ENCODE peak calls at places on chromosomes 7 and 10, in six cellular contexts. B is T-helper 17 cell; S is esophagus muscularis mucosa; U is activated T-helper 1 cell treated with anti-CD3 and anti-CD28 coated beads, Interleukin-2, amount 50 U/mL, for 16 hours; E is DMS153; O is mesenteric fat pad. I is an unnamed sample.

GRCh38 chr7:29607889-29608288 is 44.3 kb downstream of the PRR15 start:
- DNase-seq in B (no peak), S (peak; percentile 88), U (no peak), E (no peak), O (no peak), I (no peak)

GRCh38 chr10:90321132-90321816 is 536.6 kb downstream of the HTR7 start:
- DNase-seq in B (no peak), S (no peak), U (no peak), E (no peak), O (no peak), I (no peak)

GRCh38 chr7:138935438-138936079 is 45.6 kb downstream of the KIAA1549 start:
- DNase-seq in B (no peak), S (no peak), U (no peak), E (peak; percentile 51), O (no peak), I (no peak)

GRCh38 chr7:106217089-106217542 is 67.7 kb downstream of the NAMPT start:
- DNase-seq in B (no peak), S (peak; percentile 95), U (no peak), E (peak; percentile 3), O (no peak), I (no peak)

GRCh38 chr10:116857156-116857555 is 7.9 kb downstream of the ENO4 start:
- DNase-seq in B (no peak), S (no peak), U (no peak), E (no peak), O (no peak), I (no peak)

GRCh38 chr10:86944471-86944870 is 12.9 kb downstream of the MMRN2 start:
- DNase-seq in B (no peak), S (no peak), U (no peak), E (no peak), O (no peak), I (no peak)

GRCh38 chr10:124224331-124225028 is 131.1 kb upstream of the CHST15 start:
- DNase-seq in B (no peak), S (no peak), U (no peak), E (no peak), O (peak; percentile 83), I (no peak)

GRCh38 chr7:29300649-29301048 is 106.1 kb downstream of the CHN2 start:
- DNase-seq in B (no peak), S (no peak), U (no peak), E (no peak), O (no peak), I (no peak)

GRCh38 chr10:21614000-21614399 is 80.0 kb downstream of the MLLT10 start:
- DNase-seq in B (no peak), S (no peak), U (no peak), E (no peak), O (no peak), I (no peak)

GRCh38 chr7:44138698-44139097 is 2.4 kb downstream of the MYL7 start:
- DNase-seq in B (no peak), S (no peak), U (no peak), E (no peak), O (no peak), I (no peak)

GRCh38 chr10:60964257-60965235 is 20.6 kb upstream of the RHOBTB1 start:
- DNase-seq in B (no peak), S (no peak), U (no peak), E (peak; percentile 44), O (no peak), I (no peak)

GRCh38 chr7:32047075-32047474 is 23.1 kb downstream of the PDE1C start:
- DNase-seq in B (no peak), S (no peak), U (no peak), E (no peak), O (no peak), I (no peak)

GRCh38 chr7:23863209-23863798 is 153.3 kb downstream of the STK31 start:
- DNase-seq in B (no peak), S (no peak), U (no peak), E (peak; percentile 38), O (no peak), I (no peak)

GRCh38 chr7:140062528-140063299 is at the start of gene PARP12:
- DNase-seq in B (peak; percentile 81), S (peak; percentile 95), U (peak; percentile 76), E (peak; percentile 74), O (peak; percentile 97), I (peak; percentile 45)

GRCh38 chr7:4286281-4286680 is 395.8 kb upstream of the FOXK1 start:
- DNase-seq in B (no peak), S (no peak), U (no peak), E (peak; percentile 5), O (no peak), I (no peak)

GRCh38 chr10:71124921-71125748 is 87.2 kb upstream of the UNC5B start:
- DNase-seq in B (no peak), S (peak; percentile 60), U (no peak), E (peak; percentile 28), O (peak; percentile 75), I (no peak)

GRCh38 chr7:159197066-159197975 is 52.7 kb upstream of the VIPR2 start:
- DNase-seq in B (no peak), S (peak; percentile 83), U (no peak), E (peak; percentile 65), O (no peak), I (no peak)

GRCh38 chr7:901388-902154 is 25.2 kb downstream of the GET4 start:
- DNase-seq in B (peak; percentile 32), S (peak; percentile 95), U (no peak), E (peak; percentile 78), O (no peak), I (no peak)

GRCh38 chr7:94630855-94631254 is 25.1 kb downstream of the SGCE start:
- DNase-seq in B (no peak), S (no peak), U (no peak), E (no peak), O (no peak), I (no peak)

GRCh38 chr10:27247037-27247436 is 6.4 kb upstream of the ACBD5 start:
- DNase-seq in B (no peak), S (no peak), U (no peak), E (no peak), O (no peak), I (no peak)

GRCh38 chr10:60662917-60663614 is 115.2 kb upstream of the CDK1 start:
- DNase-seq in B (no peak), S (no peak), U (no peak), E (no peak), O (no peak), I (no peak)

GRCh38 chr7:157046681-157047080 is 36.2 kb upstream of the MNX1 start:
- DNase-seq in B (no peak), S (peak; percentile 57), U (no peak), E (no peak), O (no peak), I (no peak)

GRCh38 chr7:30445770-30446169 is 32.8 kb downstream of the NOD1 start:
- DNase-seq in B (peak; percentile 44), S (no peak), U (peak; percentile 23), E (peak; percentile 23), O (peak; percentile 87), I (peak; percentile 30)

GRCh38 chr7:19964198-19964597 is 190.8 kb upstream of the TMEM196 start:
- DNase-seq in B (no peak), S (no peak), U (no peak), E (no peak), O (no peak), I (no peak)

GRCh38 chr10:124474502-124475070 is 13.0 kb downstream of the LHPP start:
- DNase-seq in B (no peak), S (no peak), U (no peak), E (no peak), O (no peak), I (no peak)

GRCh38 chr10:126235091-126235978 is 152.9 kb downstream of the ADAM12 start:
- DNase-seq in B (no peak), S (no peak), U (no peak), E (no peak), O (no peak), I (no peak)

GRCh38 chr7:148799893-148800545 is 84.1 kb downstream of the EZH2 start:
- DNase-seq in B (no peak), S (no peak), U (no peak), E (no peak), O (no peak), I (no peak)

GRCh38 chr7:39184387-39184786 is 206.7 kb downstream of the POU6F2 start:
- DNase-seq in B (no peak), S (no peak), U (no peak), E (no peak), O (no peak), I (no peak)

GRCh38 chr7:7641129-7641663 is 644 bp downstream of the UMAD1 start:
- DNase-seq in B (no peak), S (no peak), U (no peak), E (no peak), O (no peak), I (no peak)

GRCh38 chr10:91891285-91892001 is 17.8 kb downstream of the FGFBP3 start:
- DNase-seq in B (no peak), S (no peak), U (no peak), E (no peak), O (no peak), I (no peak)

GRCh38 chr7:31957090-31957720 is 113.0 kb downstream of the PDE1C start:
- DNase-seq in B (no peak), S (no peak), U (no peak), E (peak; percentile 7), O (no peak), I (no peak)

GRCh38 chr10:48684792-48685651 is at the start of gene WDFY4:
- DNase-seq in B (no peak), S (peak; percentile 79), U (no peak), E (no peak), O (no peak), I (no peak)

GRCh38 chr7:76023002-76023401 is 24.8 kb downstream of the STYXL1 start:
- DNase-seq in B (no peak), S (no peak), U (no peak), E (no peak), O (no peak), I (no peak)

GRCh38 chr10:74213571-74214162 is 62.6 kb downstream of the ADK start:
- DNase-seq in B (peak; percentile 15), S (no peak), U (no peak), E (peak; percentile 1), O (no peak), I (no peak)

GRCh38 chr10:70145166-70145665 is 1.3 kb downstream of the TYSND1 start:
- DNase-seq in B (no peak), S (no peak), U (no peak), E (no peak), O (peak; percentile 88), I (no peak)

GRCh38 chr10:114683593-114683992 is 25.5 kb upstream of the ABLIM1 start:
- DNase-seq in B (no peak), S (no peak), U (no peak), E (no peak), O (no peak), I (no peak)

GRCh38 chr7:73674468-73675124 is 7.0 kb downstream of the VPS37D start:
- DNase-seq in B (no peak), S (no peak), U (no peak), E (no peak), O (no peak), I (no peak)

GRCh38 chr10:61397175-61397986 is 55.8 kb downstream of the TMEM26 start:
- DNase-seq in B (no peak), S (no peak), U (no peak), E (no peak), O (no peak), I (no peak)